ENCODE peak calls at places on chromosomes 16 and 17, in ten cellular contexts. One of them, this sample, is unnamed.

GRCh38 chr16:81445926-81446317 is 1.3 kb downstream of the CMIP start:
- DNase-seq in C1 segment of cervical spinal cord: no peak
- DNase-seq in AG20443: no peak
- DNase-seq in stimulated activated CD8-positive, alpha-beta memory T cell treated with anti-CD3 and anti-CD28 coated beads, Interleukin-2, amount 100 ng/mL, for 48 hours: no peak
- DNase-seq in activated CD4-positive, alpha-beta T cell treated with anti-CD3 and anti-CD28 coated beads, Interleukin-2, amount 10 ng/mL, durations not matched to agents 7 days and 5 days: no peak
- DNase-seq in brain microvascular endothelial cell: no peak
- DNase-seq in endothelial cell: no peak
- DNase-seq in NCI-H460: no peak
- DNase-seq in NCI-H226: no peak
- DNase-seq in lower leg skin: no peak
- DNase-seq in this sample: no peak

GRCh38 chr17:30956764-30957374 is 14.0 kb upstream of the RNF135 start:
- DNase-seq in lower leg skin: no peak
- DNase-seq in C1 segment of cervical spinal cord: no peak
- DNase-seq in NCI-H460: no peak
- DNase-seq in activated CD4-positive, alpha-beta T cell treated with anti-CD3 and anti-CD28 coated beads, Interleukin-2, amount 10 ng/mL, durations not matched to agents 7 days and 5 days: no peak
- DNase-seq in brain microvascular endothelial cell: no peak
- DNase-seq in AG20443: peak
- DNase-seq in endothelial cell: no peak
- DNase-seq in NCI-H226: no peak
- DNase-seq in stimulated activated CD8-positive, alpha-beta memory T cell treated with anti-CD3 and anti-CD28 coated beads, Interleukin-2, amount 100 ng/mL, for 48 hours: no peak
- DNase-seq in this sample: no peak

GRCh38 chr17:4204190-4204589 is 59.6 kb downstream of the ANKFY1 start:
- DNase-seq in C1 segment of cervical spinal cord: no peak
- DNase-seq in NCI-H226: no peak
- DNase-seq in activated CD4-positive, alpha-beta T cell treated with anti-CD3 and anti-CD28 coated beads, Interleukin-2, amount 10 ng/mL, durations not matched to agents 7 days and 5 days: no peak
- DNase-seq in brain microvascular endothelial cell: peak
- DNase-seq in AG20443: peak
- DNase-seq in stimulated activated CD8-positive, alpha-beta memory T cell treated with anti-CD3 and anti-CD28 coated beads, Interleukin-2, amount 100 ng/mL, for 48 hours: no peak
- DNase-seq in NCI-H460: no peak
- DNase-seq in lower leg skin: no peak
- DNase-seq in endothelial cell: no peak
- DNase-seq in this sample: no peak

GRCh38 chr17:17435323-17435722 is 41.5 kb upstream of the MED9 start:
- DNase-seq in brain microvascular endothelial cell: peak
- DNase-seq in NCI-H226: peak
- DNase-seq in C1 segment of cervical spinal cord: no peak
- DNase-seq in AG20443: peak
- DNase-seq in lower leg skin: no peak
- DNase-seq in endothelial cell: no peak
- DNase-seq in stimulated activated CD8-positive, alpha-beta memory T cell treated with anti-CD3 and anti-CD28 coated beads, Interleukin-2, amount 100 ng/mL, for 48 hours: no peak
- DNase-seq in activated CD4-positive, alpha-beta T cell treated with anti-CD3 and anti-CD28 coated beads, Interleukin-2, amount 10 ng/mL, durations not matched to agents 7 days and 5 days: no peak
- DNase-seq in NCI-H460: no peak
- DNase-seq in this sample: no peak

GRCh38 chr17:18191967-18192366 is 8.3 kb downstream of the ALKBH5 start:
- DNase-seq in NCI-H460: no peak
- DNase-seq in lower leg skin: no peak
- DNase-seq in NCI-H226: no peak
- DNase-seq in AG20443: peak
- DNase-seq in brain microvascular endothelial cell: no peak
- DNase-seq in endothelial cell: no peak
- DNase-seq in stimulated activated CD8-positive, alpha-beta memory T cell treated with anti-CD3 and anti-CD28 coated beads, Interleukin-2, amount 100 ng/mL, for 48 hours: no peak
- DNase-seq in activated CD4-positive, alpha-beta T cell treated with anti-CD3 and anti-CD28 coated beads, Interleukin-2, amount 10 ng/mL, durations not matched to agents 7 days and 5 days: no peak
- DNase-seq in C1 segment of cervical spinal cord: no peak
- DNase-seq in this sample: no peak

GRCh38 chr17:1206016-1206787 is 26.4 kb upstream of the ABR start:
- DNase-seq in activated CD4-positive, alpha-beta T cell treated with anti-CD3 and anti-CD28 coated beads, Interleukin-2, amount 10 ng/mL, durations not matched to agents 7 days and 5 days: no peak
- DNase-seq in AG20443: no peak
- DNase-seq in C1 segment of cervical spinal cord: no peak
- DNase-seq in NCI-H226: no peak
- DNase-seq in endothelial cell: no peak
- DNase-seq in stimulated activated CD8-positive, alpha-beta memory T cell treated with anti-CD3 and anti-CD28 coated beads, Interleukin-2, amount 100 ng/mL, for 48 hours: no peak
- DNase-seq in brain microvascular endothelial cell: no peak
- DNase-seq in lower leg skin: no peak
- DNase-seq in NCI-H460: no peak
- DNase-seq in this sample: no peak

GRCh38 chr16:68893710-68894705 is 50.7 kb downstream of the TANGO6 start:
- DNase-seq in C1 segment of cervical spinal cord: no peak
- DNase-seq in lower leg skin: no peak
- DNase-seq in stimulated activated CD8-positive, alpha-beta memory T cell treated with anti-CD3 and anti-CD28 coated beads, Interleukin-2, amount 100 ng/mL, for 48 hours: no peak
- DNase-seq in AG20443: no peak
- DNase-seq in activated CD4-positive, alpha-beta T cell treated with anti-CD3 and anti-CD28 coated beads, Interleukin-2, amount 10 ng/mL, durations not matched to agents 7 days and 5 days: no peak
- DNase-seq in endothelial cell: peak
- DNase-seq in brain microvascular endothelial cell: peak
- DNase-seq in NCI-H460: no peak
- DNase-seq in NCI-H226: no peak
- DNase-seq in this sample: no peak

GRCh38 chr16:78278047-78278446 is 178.6 kb downstream of the WWOX start:
- DNase-seq in brain microvascular endothelial cell: no peak
- DNase-seq in endothelial cell: no peak
- DNase-seq in NCI-H460: no peak
- DNase-seq in stimulated activated CD8-positive, alpha-beta memory T cell treated with anti-CD3 and anti-CD28 coated beads, Interleukin-2, amount 100 ng/mL, for 48 hours: no peak
- DNase-seq in NCI-H226: no peak
- DNase-seq in AG20443: no peak
- DNase-seq in C1 segment of cervical spinal cord: no peak
- DNase-seq in activated CD4-positive, alpha-beta T cell treated with anti-CD3 and anti-CD28 coated beads, Interleukin-2, amount 10 ng/mL, durations not matched to agents 7 days and 5 days: no peak
- DNase-seq in lower leg skin: no peak
- DNase-seq in this sample: no peak

GRCh38 chr16:48318630-48319029 is 66.6 kb downstream of the SIAH1 start:
- DNase-seq in lower leg skin: peak
- DNase-seq in endothelial cell: peak
- DNase-seq in brain microvascular endothelial cell: peak
- DNase-seq in NCI-H226: no peak
- DNase-seq in NCI-H460: no peak
- DNase-seq in stimulated activated CD8-positive, alpha-beta memory T cell treated with anti-CD3 and anti-CD28 coated beads, Interleukin-2, amount 100 ng/mL, for 48 hours: no peak
- DNase-seq in AG20443: peak
- DNase-seq in C1 segment of cervical spinal cord: no peak
- DNase-seq in activated CD4-positive, alpha-beta T cell treated with anti-CD3 and anti-CD28 coated beads, Interleukin-2, amount 10 ng/mL, durations not matched to agents 7 days and 5 days: peak
- DNase-seq in this sample: no peak

GRCh38 chr16:10619271-10619849 is 39.0 kb upstream of the EMP2 start:
- DNase-seq in NCI-H460: peak
- DNase-seq in endothelial cell: no peak
- DNase-seq in brain microvascular endothelial cell: no peak
- DNase-seq in NCI-H226: no peak
- DNase-seq in activated CD4-positive, alpha-beta T cell treated with anti-CD3 and anti-CD28 coated beads, Interleukin-2, amount 10 ng/mL, durations not matched to agents 7 days and 5 days: no peak
- DNase-seq in AG20443: peak
- DNase-seq in C1 segment of cervical spinal cord: no peak
- DNase-seq in stimulated activated CD8-positive, alpha-beta memory T cell treated with anti-CD3 and anti-CD28 coated beads, Interleukin-2, amount 100 ng/mL, for 48 hours: peak
- DNase-seq in lower leg skin: peak
- DNase-seq in this sample: no peak

GRCh38 chr17:64580384-64581307 is 73.9 kb downstream of the CEP95 start:
- DNase-seq in NCI-H460: no peak
- DNase-seq in brain microvascular endothelial cell: no peak
- DNase-seq in lower leg skin: no peak
- DNase-seq in AG20443: no peak
- DNase-seq in activated CD4-positive, alpha-beta T cell treated with anti-CD3 and anti-CD28 coated beads, Interleukin-2, amount 10 ng/mL, durations not matched to agents 7 days and 5 days: no peak
- DNase-seq in C1 segment of cervical spinal cord: no peak
- DNase-seq in endothelial cell: no peak
- DNase-seq in stimulated activated CD8-positive, alpha-beta memory T cell treated with anti-CD3 and anti-CD28 coated beads, Interleukin-2, amount 100 ng/mL, for 48 hours: no peak
- DNase-seq in NCI-H226: no peak
- DNase-seq in this sample: no peak

GRCh38 chr16:70151941-70152509 is 21.6 kb upstream of the CLEC18C start:
- DNase-seq in lower leg skin: no peak
- DNase-seq in NCI-H460: no peak
- DNase-seq in AG20443: peak
- DNase-seq in stimulated activated CD8-positive, alpha-beta memory T cell treated with anti-CD3 and anti-CD28 coated beads, Interleukin-2, amount 100 ng/mL, for 48 hours: no peak
- DNase-seq in NCI-H226: peak
- DNase-seq in endothelial cell: no peak
- DNase-seq in activated CD4-positive, alpha-beta T cell treated with anti-CD3 and anti-CD28 coated beads, Interleukin-2, amount 10 ng/mL, durations not matched to agents 7 days and 5 days: no peak
- DNase-seq in C1 segment of cervical spinal cord: no peak
- DNase-seq in brain microvascular endothelial cell: no peak
- DNase-seq in this sample: no peak

GRCh38 chr16:20865420-20866126 is 34.6 kb downstream of the DCUN1D3 start:
- DNase-seq in stimulated activated CD8-positive, alpha-beta memory T cell treated with anti-CD3 and anti-CD28 coated beads, Interleukin-2, amount 100 ng/mL, for 48 hours: no peak
- DNase-seq in C1 segment of cervical spinal cord: no peak
- DNase-seq in AG20443: peak
- DNase-seq in brain microvascular endothelial cell: no peak
- DNase-seq in NCI-H460: no peak
- DNase-seq in endothelial cell: no peak
- DNase-seq in lower leg skin: no peak
- DNase-seq in NCI-H226: no peak
- DNase-seq in activated CD4-positive, alpha-beta T cell treated with anti-CD3 and anti-CD28 coated beads, Interleukin-2, amount 10 ng/mL, durations not matched to agents 7 days and 5 days: no peak
- DNase-seq in this sample: no peak

GRCh38 chr16:87420401-87421368 is 28.5 kb downstream of the MAP1LC3B start:
- DNase-seq in NCI-H226: no peak
- DNase-seq in brain microvascular endothelial cell: no peak
- DNase-seq in C1 segment of cervical spinal cord: no peak
- DNase-seq in NCI-H460: no peak
- DNase-seq in stimulated activated CD8-positive, alpha-beta memory T cell treated with anti-CD3 and anti-CD28 coated beads, Interleukin-2, amount 100 ng/mL, for 48 hours: no peak
- DNase-seq in activated CD4-positive, alpha-beta T cell treated with anti-CD3 and anti-CD28 coated beads, Interleukin-2, amount 10 ng/mL, durations not matched to agents 7 days and 5 days: no peak
- DNase-seq in lower leg skin: no peak
- DNase-seq in endothelial cell: no peak
- DNase-seq in AG20443: no peak
- DNase-seq in this sample: no peak

GRCh38 chr17:73189417-73190099 is 3.3 kb upstream of the COG1 start:
- DNase-seq in NCI-H460: no peak
- DNase-seq in stimulated activated CD8-positive, alpha-beta memory T cell treated with anti-CD3 and anti-CD28 coated beads, Interleukin-2, amount 100 ng/mL, for 48 hours: no peak
- DNase-seq in brain microvascular endothelial cell: peak
- DNase-seq in endothelial cell: peak
- DNase-seq in AG20443: peak
- DNase-seq in lower leg skin: no peak
- DNase-seq in activated CD4-positive, alpha-beta T cell treated with anti-CD3 and anti-CD28 coated beads, Interleukin-2, amount 10 ng/mL, durations not matched to agents 7 days and 5 days: no peak
- DNase-seq in C1 segment of cervical spinal cord: peak
- DNase-seq in NCI-H226: peak
- DNase-seq in this sample: no peak